ENCODE peak calls at places on chromosomes 1 and 21, in six cellular contexts. J, B, O, R, Q and A are unnamed samples.

GRCh38 chr1:56068908-56069307 is 510.5 kb downstream of the PLPP3 start:
- DNase-seq in J (no peak), B (no peak), O (no peak), R (no peak), Q (no peak), A (no peak)

GRCh38 chr1:45246760-45247159 is 40.4 kb upstream of the ZSWIM5 start:
- DNase-seq in J (no peak), B (no peak), O (peak), R (no peak), Q (no peak), A (no peak)

GRCh38 chr1:112548540-112548939 is 39.8 kb downstream of the WNT2B start:
- DNase-seq in J (no peak), B (no peak), O (peak), R (no peak), Q (no peak), A (no peak)

GRCh38 chr21:42154237-42155044 is 64.5 kb upstream of the ABCG1 start:
- DNase-seq in J (no peak), B (peak), O (no peak), R (no peak), Q (no peak), A (no peak)

GRCh38 chr1:47934243-47934805 is 62.9 kb downstream of the TRABD2B start:
- DNase-seq in J (peak), B (no peak), O (peak), R (no peak), Q (no peak), A (peak)

GRCh38 chr1:20785907-20786309 is 1.2 kb downstream of the HP1BP3 start:
- DNase-seq in J (no peak), B (no peak), O (no peak), R (no peak), Q (no peak), A (peak)

GRCh38 chr1:10796029-10796944 is at the start of gene CASZ1:
- DNase-seq in J (peak), B (no peak), O (peak), R (peak), Q (peak), A (peak)

GRCh38 chr1:183632087-183632486 is 3.5 kb downstream of the ARPC5 start:
- DNase-seq in J (no peak), B (no peak), O (no peak), R (no peak), Q (no peak), A (no peak)

GRCh38 chr1:74534241-74534640 is 21.8 kb upstream of the LRRC53 start:
- DNase-seq in J (no peak), B (no peak), O (no peak), R (no peak), Q (no peak), A (no peak)

GRCh38 chr1:108831225-108831624 is 25.7 kb downstream of the AKNAD1 start:
- DNase-seq in J (no peak), B (no peak), O (no peak), R (no peak), Q (no peak), A (peak)